ENCODE peak calls at places on chromosome 2, in five cellular contexts. One of them, this sample, is unnamed.

GRCh38 chr2:188202777-188203176 is 88.9 kb upstream of the GULP1 start:
- DNase-seq in foreskin fibroblast: no peak
- DNase-seq in Caco-2: no peak
- DNase-seq in cardiac muscle cell: no peak
- DNase-seq in fibroblast of the aortic adventitia: no peak
- DNase-seq in this sample: no peak

GRCh38 chr2:26623541-26624497 is 17.3 kb downstream of the CIB4 start:
- DNase-seq in Caco-2: no peak
- DNase-seq in fibroblast of the aortic adventitia: peak; percentile 45
- DNase-seq in foreskin fibroblast: peak; percentile 67
- DNase-seq in cardiac muscle cell: peak; percentile 69
- DNase-seq in this sample: no peak

GRCh38 chr2:203662963-203663362 is 43.5 kb upstream of the CD28 start:
- DNase-seq in Caco-2: no peak
- DNase-seq in foreskin fibroblast: no peak
- DNase-seq in cardiac muscle cell: no peak
- DNase-seq in fibroblast of the aortic adventitia: no peak
- DNase-seq in this sample: no peak

GRCh38 chr2:240760121-240760520 is 59.9 kb downstream of the KIF1A start:
- DNase-seq in foreskin fibroblast: no peak
- DNase-seq in cardiac muscle cell: no peak
- DNase-seq in Caco-2: no peak
- DNase-seq in fibroblast of the aortic adventitia: no peak
- DNase-seq in this sample: no peak

GRCh38 chr2:161415041-161415440 is 1.1 kb upstream of the TBR1 start:
- DNase-seq in fibroblast of the aortic adventitia: no peak
- DNase-seq in cardiac muscle cell: no peak
- DNase-seq in foreskin fibroblast: no peak
- DNase-seq in Caco-2: peak; percentile 19
- DNase-seq in this sample: no peak

GRCh38 chr2:127455566-127456493 is 37.6 kb downstream of the PROC start:
- DNase-seq in foreskin fibroblast: no peak
- DNase-seq in fibroblast of the aortic adventitia: no peak
- DNase-seq in cardiac muscle cell: no peak
- DNase-seq in Caco-2: peak; percentile 24
- DNase-seq in this sample: no peak

GRCh38 chr2:201813996-201814845 is 7.9 kb downstream of the CDK15 start:
- DNase-seq in cardiac muscle cell: peak; percentile 13
- DNase-seq in Caco-2: no peak
- DNase-seq in fibroblast of the aortic adventitia: peak; percentile 30
- DNase-seq in foreskin fibroblast: peak; percentile 87
- DNase-seq in this sample: no peak

GRCh38 chr2:111216811-111217652 is 96.3 kb downstream of the BCL2L11 start:
- DNase-seq in cardiac muscle cell: no peak
- DNase-seq in foreskin fibroblast: no peak
- DNase-seq in fibroblast of the aortic adventitia: no peak
- DNase-seq in Caco-2: no peak
- DNase-seq in this sample: no peak

GRCh38 chr2:7031424-7032245 is 114.4 kb downstream of the RNF144A start:
- DNase-seq in Caco-2: peak; percentile 38
- DNase-seq in fibroblast of the aortic adventitia: no peak
- DNase-seq in foreskin fibroblast: peak; percentile 78
- DNase-seq in cardiac muscle cell: peak; percentile 71
- DNase-seq in this sample: no peak

GRCh38 chr2:201127570-201127969 is 11.6 kb downstream of the CFLAR start:
- DNase-seq in foreskin fibroblast: peak; percentile 88
- DNase-seq in fibroblast of the aortic adventitia: peak; percentile 78
- DNase-seq in Caco-2: no peak
- DNase-seq in cardiac muscle cell: peak; percentile 45
- DNase-seq in this sample: peak; percentile 38

GRCh38 chr2:240947607-240948006 is 41.5 kb downstream of the CROCC2 start:
- DNase-seq in foreskin fibroblast: no peak
- DNase-seq in fibroblast of the aortic adventitia: no peak
- DNase-seq in Caco-2: no peak
- DNase-seq in cardiac muscle cell: no peak
- DNase-seq in this sample: no peak

GRCh38 chr2:9006368-9006767 is 2.9 kb upstream of the MBOAT2 start:
- DNase-seq in cardiac muscle cell: no peak
- DNase-seq in Caco-2: no peak
- DNase-seq in foreskin fibroblast: no peak
- DNase-seq in fibroblast of the aortic adventitia: no peak
- DNase-seq in this sample: no peak

GRCh38 chr2:20617081-20617575 is 33.8 kb downstream of the HS1BP3 start:
- DNase-seq in cardiac muscle cell: peak; percentile 72
- DNase-seq in fibroblast of the aortic adventitia: no peak
- DNase-seq in Caco-2: no peak
- DNase-seq in foreskin fibroblast: no peak
- DNase-seq in this sample: no peak

GRCh38 chr2:149365826-149366583 is 35.6 kb downstream of the LYPD6 start:
- DNase-seq in cardiac muscle cell: peak; percentile 7
- DNase-seq in fibroblast of the aortic adventitia: no peak
- DNase-seq in foreskin fibroblast: peak; percentile 58
- DNase-seq in Caco-2: no peak
- DNase-seq in this sample: no peak

GRCh38 chr2:50125230-50125629 is 906.7 kb downstream of the NRXN1 start:
- DNase-seq in cardiac muscle cell: peak; percentile 1
- DNase-seq in fibroblast of the aortic adventitia: no peak
- DNase-seq in Caco-2: no peak
- DNase-seq in foreskin fibroblast: no peak
- DNase-seq in this sample: no peak

GRCh38 chr2:197147942-197148341 is 162.6 kb downstream of the ANKRD44 start:
- DNase-seq in foreskin fibroblast: no peak
- DNase-seq in Caco-2: no peak
- DNase-seq in cardiac muscle cell: no peak
- DNase-seq in fibroblast of the aortic adventitia: no peak
- DNase-seq in this sample: no peak

DNA sequence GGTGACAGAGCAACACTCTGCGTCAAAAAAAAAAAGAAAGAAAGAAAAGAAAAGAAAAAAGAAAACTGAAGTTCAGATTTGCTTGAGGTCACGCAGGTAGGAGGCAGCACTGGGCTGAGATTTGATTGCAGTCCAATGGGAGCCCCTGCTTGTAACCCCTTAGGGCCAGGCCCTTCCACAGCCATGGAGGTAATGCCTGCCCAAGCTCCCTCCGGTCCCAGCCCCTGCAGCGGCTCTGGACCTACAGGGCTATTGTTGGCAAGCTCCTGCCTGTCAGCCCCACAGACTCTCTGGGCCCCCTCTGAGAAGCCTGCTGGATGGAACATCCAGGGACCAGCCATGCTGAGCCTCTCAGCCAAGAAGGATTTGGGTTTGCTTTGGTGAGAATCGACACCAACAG is 12.2 kb downstream of the ZFP36L2 start:
- DNase-seq in foreskin fibroblast: no peak
- DNase-seq in cardiac muscle cell: no peak
- DNase-seq in Caco-2: no peak
- DNase-seq in fibroblast of the aortic adventitia: no peak
- DNase-seq in this sample: no peak
- TF ChIP-seq CTCF in foreskin fibroblast: no peak
- TF ChIP-seq CTCF in cardiac muscle cell: no peak
- TF ChIP-seq CTCF in Caco-2: no peak
- TF ChIP-seq CTCF in fibroblast of the aortic adventitia: no peak
- TF ChIP-seq CTCF in this sample: no peak

GRCh38 chr2:234804704-234805103 is 147.1 kb upstream of the SH3BP4 start:
- DNase-seq in fibroblast of the aortic adventitia: no peak
- DNase-seq in cardiac muscle cell: no peak
- DNase-seq in Caco-2: no peak
- DNase-seq in foreskin fibroblast: no peak
- DNase-seq in this sample: no peak
- H3K4me3 ChIP-seq in fibroblast of the aortic adventitia: no peak overlapping the region
- H3K4me3 ChIP-seq in cardiac muscle cell: no peak overlapping the region
- H3K4me3 ChIP-seq in Caco-2: no peak overlapping the region
- H3K4me3 ChIP-seq in foreskin fibroblast: no peak overlapping the region
- H3K4me3 ChIP-seq in this sample: no peak overlapping the region

DNA sequence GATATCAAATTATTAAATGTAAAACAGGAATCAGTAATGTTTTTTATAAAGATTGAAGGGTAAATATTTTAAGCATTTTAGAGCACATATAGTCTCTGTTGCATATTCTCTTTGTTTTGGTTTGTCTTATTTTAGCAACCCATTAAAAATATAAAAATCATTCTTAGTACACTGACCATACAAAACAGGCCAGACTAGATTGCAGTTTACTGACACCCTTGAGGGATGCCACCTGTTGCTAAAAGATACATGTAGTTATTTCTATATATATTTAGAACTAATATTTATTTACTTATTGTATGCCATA is 44.7 kb upstream of the SULT1C3 start:
- DNase-seq in foreskin fibroblast: no peak
- DNase-seq in Caco-2: no peak
- DNase-seq in fibroblast of the aortic adventitia: no peak
- DNase-seq in cardiac muscle cell: no peak
- DNase-seq in this sample: no peak
- TF ChIP-seq CTCF in foreskin fibroblast: no peak
- TF ChIP-seq CTCF in Caco-2: no peak
- TF ChIP-seq CTCF in fibroblast of the aortic adventitia: no peak
- TF ChIP-seq CTCF in cardiac muscle cell: no peak
- TF ChIP-seq CTCF in this sample: no peak

GRCh38 chr2:176137883-176138282 is 8.4 kb downstream of the HOXD8 start:
- DNase-seq in fibroblast of the aortic adventitia: no peak
- DNase-seq in Caco-2: no peak
- DNase-seq in foreskin fibroblast: no peak
- DNase-seq in cardiac muscle cell: no peak
- DNase-seq in this sample: no peak

GRCh38 chr2:176138526-176139169 is 9.1 kb downstream of the HOXD8 start:
- DNase-seq in Caco-2: no peak
- DNase-seq in fibroblast of the aortic adventitia: no peak
- DNase-seq in cardiac muscle cell: no peak
- DNase-seq in foreskin fibroblast: no peak
- DNase-seq in this sample: no peak

GRCh38 chr2:176134978-176135575 is 5.6 kb downstream of the HOXD8 start:
- DNase-seq in cardiac muscle cell: no peak
- DNase-seq in fibroblast of the aortic adventitia: no peak
- DNase-seq in foreskin fibroblast: no peak
- DNase-seq in Caco-2: no peak
- DNase-seq in this sample: no peak

GRCh38 chr2:176137249-176137573 is 7.7 kb downstream of the HOXD8 start:
- DNase-seq in Caco-2: no peak
- DNase-seq in foreskin fibroblast: no peak
- DNase-seq in fibroblast of the aortic adventitia: no peak
- DNase-seq in cardiac muscle cell: no peak
- DNase-seq in this sample: no peak

GRCh38 chr2:176136375-176137248 is 7.1 kb downstream of the HOXD8 start:
- DNase-seq in fibroblast of the aortic adventitia: no peak
- DNase-seq in Caco-2: peak; percentile 53
- DNase-seq in foreskin fibroblast: peak; percentile 51
- DNase-seq in cardiac muscle cell: peak; percentile 25
- DNase-seq in this sample: no peak
- H3K4me3 ChIP-seq in fibroblast of the aortic adventitia: peak overlapping the region; percentile 17
- H3K4me3 ChIP-seq in Caco-2: peak overlapping the region; percentile 52
- H3K4me3 ChIP-seq in foreskin fibroblast: peak overlapping the region; percentile 66
- H3K4me3 ChIP-seq in cardiac muscle cell: peak overlapping the region; percentile 27
- H3K4me3 ChIP-seq in this sample: no peak overlapping the region

GRCh38 chr2:142280846-142281245 is 150.0 kb upstream of the LRP1B start:
- DNase-seq in cardiac muscle cell: no peak
- DNase-seq in foreskin fibroblast: no peak
- DNase-seq in fibroblast of the aortic adventitia: no peak
- DNase-seq in Caco-2: no peak
- DNase-seq in this sample: no peak

GRCh38 chr2:142291964-142292363 is 161.1 kb upstream of the LRP1B start:
- DNase-seq in foreskin fibroblast: peak; percentile 24
- DNase-seq in Caco-2: no peak
- DNase-seq in fibroblast of the aortic adventitia: no peak
- DNase-seq in cardiac muscle cell: no peak
- DNase-seq in this sample: no peak

GRCh38 chr2:142285480-142285879 is 154.7 kb upstream of the LRP1B start:
- DNase-seq in Caco-2: no peak
- DNase-seq in fibroblast of the aortic adventitia: no peak
- DNase-seq in cardiac muscle cell: no peak
- DNase-seq in foreskin fibroblast: no peak
- DNase-seq in this sample: no peak

GRCh38 chr2:142290931-142291330 is 160.1 kb upstream of the LRP1B start:
- DNase-seq in foreskin fibroblast: peak; percentile 51
- DNase-seq in fibroblast of the aortic adventitia: no peak
- DNase-seq in cardiac muscle cell: no peak
- DNase-seq in Caco-2: no peak
- DNase-seq in this sample: no peak

GRCh38 chr2:142286618-142287017 is 155.8 kb upstream of the LRP1B start:
- DNase-seq in cardiac muscle cell: no peak
- DNase-seq in fibroblast of the aortic adventitia: no peak
- DNase-seq in Caco-2: peak; percentile 50
- DNase-seq in foreskin fibroblast: no peak
- DNase-seq in this sample: no peak
- TF ChIP-seq CTCF in cardiac muscle cell: no peak
- TF ChIP-seq CTCF in fibroblast of the aortic adventitia: no peak
- TF ChIP-seq CTCF in Caco-2: peak; percentile 70
- TF ChIP-seq CTCF in foreskin fibroblast: no peak
- TF ChIP-seq CTCF in this sample: peak; percentile 20

GRCh38 chr2:170408461-170409163 is 230.7 kb downstream of the MYO3B start:
- DNase-seq in Caco-2: no peak
- DNase-seq in cardiac muscle cell: no peak
- DNase-seq in foreskin fibroblast: no peak
- DNase-seq in fibroblast of the aortic adventitia: no peak
- DNase-seq in this sample: no peak

GRCh38 chr2:170405326-170405725 is 227.4 kb downstream of the MYO3B start:
- DNase-seq in fibroblast of the aortic adventitia: no peak
- DNase-seq in cardiac muscle cell: no peak
- DNase-seq in foreskin fibroblast: no peak
- DNase-seq in Caco-2: no peak
- DNase-seq in this sample: no peak

GRCh38 chr2:170411660-170412059 is 233.7 kb downstream of the MYO3B start:
- DNase-seq in foreskin fibroblast: no peak
- DNase-seq in cardiac muscle cell: no peak
- DNase-seq in Caco-2: no peak
- DNase-seq in fibroblast of the aortic adventitia: no peak
- DNase-seq in this sample: no peak

GRCh38 chr2:170404846-170405245 is 226.9 kb downstream of the MYO3B start:
- DNase-seq in fibroblast of the aortic adventitia: no peak
- DNase-seq in Caco-2: no peak
- DNase-seq in cardiac muscle cell: no peak
- DNase-seq in foreskin fibroblast: no peak
- DNase-seq in this sample: no peak

DNA sequence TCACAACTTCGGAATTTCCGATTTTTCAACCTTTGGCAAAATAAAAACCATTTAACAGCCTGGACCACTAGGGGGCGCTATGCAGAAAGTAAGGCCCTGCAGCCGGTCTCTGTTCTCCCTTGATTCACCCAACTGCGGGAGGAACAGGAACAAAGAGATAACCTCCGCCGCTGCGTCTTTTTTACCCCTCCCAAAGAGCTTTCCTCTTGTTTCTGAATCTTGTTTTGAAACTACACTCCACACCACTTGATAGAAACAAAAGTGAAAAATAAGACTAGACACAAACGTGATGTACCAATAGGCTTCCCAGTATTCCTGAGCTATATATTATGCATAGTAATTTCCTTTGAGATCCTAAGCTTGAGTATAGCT is 231.2 kb downstream of the MYO3B start:
- DNase-seq in cardiac muscle cell: peak; percentile 80
- DNase-seq in fibroblast of the aortic adventitia: peak; percentile 76
- DNase-seq in Caco-2: peak; percentile 83
- DNase-seq in foreskin fibroblast: peak; percentile 76
- DNase-seq in this sample: peak; percentile 49
- H3K4me3 ChIP-seq in cardiac muscle cell: no peak overlapping the region
- H3K4me3 ChIP-seq in fibroblast of the aortic adventitia: peak overlapping the region; percentile 19
- H3K4me3 ChIP-seq in Caco-2: no peak overlapping the region
- H3K4me3 ChIP-seq in foreskin fibroblast: no peak overlapping the region
- H3K4me3 ChIP-seq in this sample: no peak overlapping the region

This sample was measured in astrocyte of the cerebellum.